ENCODE peak calls at places on chromosome 1, in eight cellular contexts. G is ascending aorta; B is activated CD4-positive, alpha-beta T cell treated with anti-CD3 and anti-CD28 coated beads, Interleukin-2, amount 50 U/mL, for 1 hour; W is posterior vena cava; D is stimulated activated naive CD4-positive, alpha-beta T cell; U is GF-D8; F is NCI-H1105; X is hippocampal formation. O is an unnamed sample.

GRCh38 chr1:91650764-91651163 is 150.1 kb downstream of the CDC7 start:
- DNase-seq in F (no peak), W (peak; percentile 89), X (no peak), D (no peak), G (peak; percentile 89), B (no peak), U (no peak), O (no peak)

GRCh38 chr1:111089638-111090037 is 50.3 kb downstream of the DRAM2 start:
- DNase-seq in X (no peak), D (no peak), U (no peak), B (no peak), W (no peak), F (no peak), G (no peak), O (no peak)

GRCh38 chr1:84691139-84691783 is 1.0 kb upstream of the SSX2IP start:
- DNase-seq in D (no peak), B (no peak), F (peak; percentile 2), U (no peak), W (no peak), G (no peak), X (no peak), O (peak; percentile 70)

GRCh38 chr1:158084336-158084735 is 90.9 kb downstream of the KIRREL1 start:
- DNase-seq in U (no peak), B (no peak), W (no peak), F (no peak), X (no peak), G (no peak), D (no peak), O (no peak)

GRCh38 chr1:162596514-162597170 is 35.1 kb downstream of the UAP1 start:
- DNase-seq in F (no peak), G (no peak), X (no peak), B (no peak), W (no peak), D (no peak), U (no peak), O (peak; percentile 12)

GRCh38 chr1:118986291-118986838 is 1.8 kb downstream of the TBX15 start:
- DNase-seq in X (no peak), F (no peak), W (no peak), G (no peak), B (no peak), U (no peak), D (no peak), O (no peak)

GRCh38 chr1:82542766-82543165 is 742.0 kb downstream of the ADGRL2 start:
- DNase-seq in D (no peak), X (no peak), W (no peak), G (no peak), B (no peak), F (no peak), U (no peak), O (no peak)

GRCh38 chr1:206737729-206738222 is 32.8 kb upstream of the IL19 start:
- DNase-seq in X (no peak), F (no peak), B (no peak), G (no peak), D (no peak), U (no peak), W (no peak), O (no peak)

GRCh38 chr1:247111636-247112478 is 7.7 kb upstream of the ZNF669 start:
- DNase-seq in B (no peak), F (no peak), G (peak; percentile 79), X (peak; percentile 50), D (no peak), W (peak; percentile 92), U (no peak), O (peak; percentile 76)